ENCODE peak calls at places on chromosomes 6 and 20, in four cellular contexts. O is bronchial epithelial cell, K is neural crest cell, Z is fibroblast of lung. R is an unnamed sample.
A peak's percentile ranks its signal among the peaks of the same experiment; 100 is the strongest.

GRCh38 chr20:53609501-53610445 is 16.1 kb upstream of the ZNF217 start:
- DNase-seq in O (peak; percentile 61), K (no peak), Z (peak; percentile 58), R (peak; percentile 24)

GRCh38 chr20:54219751-54220426 is 12.0 kb downstream of the PFDN4 start:
- DNase-seq in O (peak; percentile 52), K (no peak), Z (peak; percentile 39), R (no peak)

GRCh38 chr6:82570083-82570482 is 206.5 kb downstream of the TPBG start:
- DNase-seq in O (no peak), K (no peak), Z (no peak), R (peak; percentile 38)

GRCh38 chr20:3173582-3174441 is 463 bp upstream of the LZTS3 start:
- DNase-seq in O (peak; percentile 51), K (peak; percentile 94), Z (peak; percentile 67), R (peak; percentile 98)

GRCh38 chr20:64143018-64143801 is 21.0 kb upstream of the MYT1 start:
- DNase-seq in O (no peak), K (no peak), Z (no peak), R (peak; percentile 10)

GRCh38 chr6:28496099-28496779 is 19.4 kb downstream of the GPX6 start:
- DNase-seq in O (peak; percentile 8), K (no peak), Z (no peak), R (no peak)

GRCh38 chr6:44234101-44235090 is 11.0 kb downstream of the SLC29A1 start:
- DNase-seq in O (peak; percentile 76), K (no peak), Z (peak; percentile 87), R (peak; percentile 70)

GRCh38 chr6:116244284-116244683 is 9.6 kb downstream of the TSPYL4 start:
- DNase-seq in O (peak; percentile 36), K (no peak), Z (no peak), R (no peak)

GRCh38 chr20:17835240-17835940 is 133.2 kb downstream of the SNX5 start:
- DNase-seq in O (peak; percentile 74), K (no peak), Z (peak; percentile 90), R (no peak)

GRCh38 chr6:89082439-89082838 is 1.9 kb downstream of the PNRC1 start:
- DNase-seq in O (peak; percentile 52), K (no peak), Z (peak; percentile 45), R (no peak)

GRCh38 chr6:119575721-119576120 is 226.2 kb upstream of the MAN1A1 start:
- DNase-seq in O (peak; percentile 62), K (no peak), Z (peak; percentile 82), R (no peak)

GRCh38 chr6:2589171-2589661 is 161.5 kb downstream of the MYLK4 start:
- DNase-seq in O (peak; percentile 93), K (no peak), Z (no peak), R (no peak)

GRCh38 chr6:148323344-148323743 is 19.3 kb upstream of the SASH1 start:
- DNase-seq in O (peak; percentile 55), K (no peak), Z (no peak), R (no peak)

DNA sequence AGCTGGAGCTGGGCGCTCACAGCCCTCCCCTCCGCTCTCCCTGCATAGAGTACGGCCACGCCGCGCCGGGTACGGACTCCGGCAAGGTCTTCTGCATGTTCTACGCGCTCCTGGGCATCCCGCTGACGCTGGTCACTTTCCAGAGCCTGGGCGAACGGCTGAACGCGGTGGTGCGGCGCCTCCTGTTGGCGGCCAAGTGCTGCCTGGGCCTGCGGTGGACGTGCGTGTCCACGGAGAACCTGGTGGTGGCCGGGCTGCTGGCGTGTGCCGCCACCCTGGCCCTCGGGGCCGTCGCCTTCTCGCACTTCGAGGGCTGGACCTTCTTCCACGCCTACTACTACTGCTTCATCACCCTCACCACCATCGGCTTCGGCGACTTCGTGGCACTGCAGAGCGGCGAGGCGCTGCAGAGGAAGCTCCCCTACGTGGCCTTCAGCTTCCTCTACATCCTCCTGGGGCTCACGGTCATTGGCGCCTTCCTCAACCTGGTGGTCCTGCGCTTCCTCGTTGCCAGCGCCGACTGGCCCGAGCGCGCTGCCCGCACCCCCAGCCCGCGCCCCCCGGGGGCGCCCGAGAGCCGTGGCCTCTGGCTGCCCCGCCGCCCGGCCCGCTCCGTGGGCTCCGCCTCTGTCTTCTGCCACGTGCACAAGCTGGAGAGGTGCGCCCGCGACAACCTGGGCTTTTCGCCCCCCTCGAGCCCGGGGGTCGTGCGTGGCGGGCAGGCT is 4.6 kb downstream of the KCNK15 start:
- DNase-seq in O (no peak), K (no peak), Z (no peak), R (no peak)
- TF ChIP-seq CTCF in O (peak; percentile 12), K (peak; percentile 30), Z (no peak), R (no peak)

GRCh38 chr20:37941992-37942391 is 39.1 kb downstream of the VSTM2L start:
- DNase-seq in O (no peak), K (no peak), Z (no peak), R (no peak)

GRCh38 chr20:37944456-37944981 is 41.6 kb downstream of the VSTM2L start:
- DNase-seq in O (no peak), K (no peak), Z (no peak), R (no peak)

GRCh38 chr20:37945034-37945660 is 42.2 kb downstream of the VSTM2L start:
- DNase-seq in O (no peak), K (no peak), Z (no peak), R (no peak)

GRCh38 chr20:37943033-37943432 is 40.1 kb downstream of the VSTM2L start:
- DNase-seq in O (no peak), K (no peak), Z (no peak), R (no peak)

GRCh38 chr20:37943501-37944455 is 40.9 kb downstream of the VSTM2L start:
- DNase-seq in O (no peak), K (no peak), Z (no peak), R (no peak)
- TF ChIP-seq CTCF in O (no peak), K (no peak), Z (no peak), R (no peak)

DNA sequence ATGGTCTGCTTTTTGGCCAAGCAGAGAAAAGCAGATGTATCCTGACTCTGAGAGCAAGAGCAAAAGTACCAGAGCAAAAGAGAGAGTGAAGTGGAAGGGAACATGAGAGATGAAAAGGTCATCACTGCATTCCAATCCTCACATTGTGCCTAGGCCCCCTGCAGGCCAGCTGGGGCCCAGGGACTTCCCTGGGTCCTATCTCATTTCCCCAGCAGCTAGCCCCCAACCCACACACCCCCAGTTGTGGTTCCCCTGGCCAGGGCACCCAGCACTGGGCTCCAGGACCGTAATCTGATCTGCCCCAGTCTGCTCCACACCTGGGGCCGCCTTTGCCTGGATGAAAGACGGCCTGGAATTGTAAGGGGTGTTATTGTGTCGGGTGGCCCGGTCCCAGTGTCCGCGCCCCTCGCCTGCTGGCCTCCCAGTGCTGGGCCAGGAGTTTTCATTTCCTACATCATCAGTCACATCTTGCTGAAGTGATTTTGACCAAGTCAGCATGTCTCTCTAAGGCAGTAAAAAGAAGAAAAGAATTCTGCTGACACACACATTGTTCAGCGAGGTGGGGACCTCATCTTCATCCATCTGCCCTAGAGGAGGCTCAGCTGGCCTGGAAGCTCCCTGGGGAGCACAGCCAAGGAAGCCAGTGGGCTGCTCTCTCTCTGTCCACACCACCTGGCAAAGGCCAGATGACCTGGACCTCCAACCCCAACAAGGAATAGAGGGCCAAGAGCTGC is 3.9 kb upstream of the BMP7 start:
- DNase-seq in O (no peak), K (no peak), Z (no peak), R (no peak)
- TF ChIP-seq CTCF in O (no peak), K (peak; percentile 34), Z (no peak), R (no peak)

GRCh38 chr20:4195499-4195898 is 180.1 kb upstream of the RNF24 start:
- DNase-seq in O (peak; percentile 23), K (peak; percentile 32), Z (no peak), R (peak; percentile 64)
- TF ChIP-seq CTCF in O (peak; percentile 64), K (peak; percentile 48), Z (peak; percentile 59), R (no peak)

GRCh38 chr20:49787371-49788357 is 25.0 kb upstream of the SLC9A8 start:
- DNase-seq in O (no peak), K (no peak), Z (no peak), R (no peak)

GRCh38 chr20:49785149-49785850 is 27.3 kb upstream of the SLC9A8 start:
- DNase-seq in O (no peak), K (no peak), Z (no peak), R (no peak)

GRCh38 chr20:49785851-49786174 is 26.8 kb upstream of the SLC9A8 start:
- DNase-seq in O (no peak), K (no peak), Z (no peak), R (no peak)

GRCh38 chr20:49786226-49786625 is 26.4 kb upstream of the SLC9A8 start:
- DNase-seq in O (no peak), K (no peak), Z (no peak), R (no peak)

GRCh38 chr20:49786671-49787370 is 25.8 kb upstream of the SLC9A8 start:
- DNase-seq in O (no peak), K (no peak), Z (no peak), R (no peak)
- TF ChIP-seq CTCF in O (no peak), K (peak; percentile 48), Z (peak; percentile 56), R (peak; percentile 27)

GRCh38 chr6:54992789-54993188 is 146.2 kb downstream of the FAM83B start:
- DNase-seq in O (peak; percentile 41), K (no peak), Z (no peak), R (no peak)
- TF ChIP-seq CTCF in O (peak; percentile 61), K (peak; percentile 59), Z (no peak), R (peak; percentile 47)

DNA sequence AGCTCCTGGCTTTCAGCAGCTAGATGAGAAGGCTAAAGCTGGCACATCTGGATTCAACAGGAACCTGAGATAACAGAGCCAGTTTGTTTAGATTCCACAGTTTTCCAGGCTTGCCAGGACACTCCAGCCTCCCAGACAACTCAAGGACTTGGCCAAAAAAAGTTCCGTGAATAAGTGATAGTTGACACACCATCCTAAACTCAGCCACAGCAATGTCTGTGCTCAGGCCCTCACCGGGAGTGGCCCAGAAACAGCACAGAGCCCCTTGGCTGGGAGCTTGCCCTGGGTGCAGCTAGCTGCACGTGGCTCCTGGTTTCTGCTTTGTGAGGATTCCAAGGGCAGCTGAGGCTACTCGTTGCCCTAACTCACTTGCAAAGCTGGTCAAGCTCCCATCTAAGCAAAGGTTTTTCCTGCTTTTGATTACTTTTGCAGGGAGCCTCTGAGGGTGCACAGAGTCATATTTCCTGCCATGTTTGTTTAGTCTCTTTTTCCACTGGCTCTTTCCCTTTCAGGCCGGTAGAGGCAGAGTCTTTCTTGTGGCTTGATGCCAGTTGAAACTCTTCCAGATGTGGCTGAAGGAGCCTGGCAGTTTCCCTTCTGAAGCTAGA is 118.3 kb upstream of the ECI2 start:
- DNase-seq in O (peak; percentile 78), K (no peak), Z (peak; percentile 65), R (no peak)
- TF ChIP-seq CTCF in O (peak; percentile 77), K (no peak), Z (peak; percentile 80), R (no peak)

GRCh38 chr6:4698901-4699659 is 77.1 kb upstream of the CDYL start:
- DNase-seq in O (no peak), K (no peak), Z (peak; percentile 59), R (no peak)
- TF ChIP-seq CTCF in O (no peak), K (no peak), Z (no peak), R (no peak)

R was measured in glutamatergic neuron.